ENCODE peak calls at places on chromosome 13, in nine cellular contexts. C is GM23338, T is ovary, M is lower leg skin, Y is epithelial cell of proximal tubule, D is suprapubic skin, V is astrocyte of the spinal cord, B is dorsolateral prefrontal cortex, W is Panc1. P is an unnamed sample.

GRCh38 chr13:111845621-111846351 is 221.2 kb upstream of the SOX1 start:
- DNase-seq in V (no peak), W (no peak), Y (no peak), D (no peak), M (no peak), T (no peak), B (no peak), C (peak; percentile 82), P (no peak)

GRCh38 chr13:52454459-52454824 is 836 bp upstream of the CKAP2 start:
- DNase-seq in B (no peak), M (peak; percentile 47), C (peak; percentile 12), W (no peak), T (no peak), V (peak; percentile 16), Y (no peak), D (no peak), P (no peak)

GRCh38 chr13:32415019-32415418 is 12.9 kb downstream of the N4BP2L1 start:
- DNase-seq in V (no peak), M (no peak), T (no peak), Y (no peak), D (no peak), W (no peak), B (no peak), C (peak; percentile 82), P (no peak)

GRCh38 chr13:49315756-49316481 is 68.2 kb downstream of the CDADC1 start:
- DNase-seq in Y (no peak), M (no peak), T (no peak), V (no peak), B (no peak), D (no peak), W (no peak), C (no peak), P (no peak)

GRCh38 chr13:112545866-112546265 is 42.1 kb downstream of the TUBGCP3 start:
- DNase-seq in M (no peak), W (no peak), V (peak; percentile 76), Y (peak; percentile 37), C (no peak), T (no peak), B (no peak), D (no peak), P (no peak)

GRCh38 chr13:80668452-80668851 is 327.5 kb upstream of the SPRY2 start:
- DNase-seq in C (no peak), V (no peak), D (no peak), Y (no peak), W (no peak), T (no peak), M (no peak), B (no peak), P (no peak)

GRCh38 chr13:70390968-70391367 is 282.7 kb upstream of the KLHL1 start:
- DNase-seq in D (no peak), C (no peak), T (no peak), V (no peak), W (no peak), Y (no peak), M (no peak), B (no peak), P (no peak)

GRCh38 chr13:27211271-27211670 is 39.7 kb upstream of the USP12 start:
- DNase-seq in D (no peak), V (no peak), Y (no peak), M (no peak), W (no peak), B (no peak), C (no peak), T (no peak), P (no peak)

GRCh38 chr13:46906440-46906839 is 9.6 kb upstream of the HTR2A start:
- DNase-seq in C (no peak), D (no peak), B (no peak), M (no peak), V (no peak), W (no peak), Y (no peak), T (no peak), P (no peak)

GRCh38 chr13:108302279-108302678 is 32.8 kb downstream of the TNFSF13B start:
- DNase-seq in M (no peak), V (no peak), B (no peak), D (no peak), W (no peak), C (no peak), T (no peak), Y (no peak), P (no peak)

GRCh38 chr13:42348576-42348975 is 76.6 kb downstream of the AKAP11 start:
- DNase-seq in W (no peak), B (no peak), D (no peak), V (no peak), M (no peak), T (no peak), C (no peak), Y (no peak), P (no peak)

GRCh38 chr13:39515231-39515630 is 87.8 kb downstream of the LHFPL6 start:
- DNase-seq in M (no peak), W (no peak), B (no peak), C (no peak), D (no peak), V (no peak), Y (no peak), T (no peak), P (no peak)

GRCh38 chr13:40941581-40941980 is 77.5 kb downstream of the ELF1 start:
- DNase-seq in Y (no peak), M (no peak), V (no peak), B (no peak), T (no peak), W (no peak), C (no peak), D (no peak), P (no peak)

GRCh38 chr13:107669356-107669755 is 546.0 kb downstream of the LIG4 start:
- DNase-seq in Y (no peak), C (no peak), M (no peak), W (no peak), V (peak; percentile 56), D (no peak), T (no peak), B (no peak), P (no peak)

GRCh38 chr13:36251528-36251927 is 37.2 kb upstream of the SOHLH2 start:
- DNase-seq in D (no peak), T (no peak), B (no peak), Y (no peak), M (no peak), C (no peak), W (no peak), V (no peak), P (no peak)
- TF ChIP-seq CTCF in D (no peak), T (no peak), B (no peak), Y (no peak), M (no peak), C (no peak), W (no peak), V (no peak), P (no peak)

GRCh38 chr13:66994097-66994496 is 236.0 kb downstream of the PCDH9 start:
- DNase-seq in W (no peak), V (peak; percentile 86), Y (peak; percentile 38), C (peak; percentile 95), T (no peak), B (peak; percentile 79), D (peak; percentile 75), M (no peak), P (no peak)

GRCh38 chr13:66995366-66995663 is 234.8 kb downstream of the PCDH9 start:
- DNase-seq in C (no peak), T (no peak), W (no peak), Y (no peak), M (no peak), V (no peak), D (no peak), B (no peak), P (no peak)

GRCh38 chr13:66992683-66993082 is 237.5 kb downstream of the PCDH9 start:
- DNase-seq in M (no peak), V (no peak), C (no peak), B (no peak), T (no peak), W (no peak), D (no peak), Y (no peak), P (no peak)

GRCh38 chr13:66996503-66996902 is 233.6 kb downstream of the PCDH9 start:
- DNase-seq in Y (no peak), M (no peak), C (no peak), V (no peak), B (no peak), D (no peak), W (no peak), T (no peak), P (no peak)

GRCh38 chr13:66994498-66995365 is 235.4 kb downstream of the PCDH9 start:
- DNase-seq in C (no peak), D (no peak), M (no peak), V (no peak), B (no peak), T (no peak), Y (peak; percentile 10), W (no peak), P (no peak)
- TF ChIP-seq CTCF in C (no peak), D (no peak), M (no peak), V (no peak), B (no peak), T (no peak), Y (no peak), W (peak; percentile 42), P (no peak)

GRCh38 chr13:79662882-79663281 is 181.9 kb downstream of the NDFIP2 start:
- DNase-seq in Y (no peak), C (peak; percentile 11), V (no peak), W (no peak), D (no peak), T (no peak), B (no peak), M (no peak), P (no peak)
- TF ChIP-seq CTCF in Y (peak; percentile 15), C (peak; percentile 32), V (no peak), W (no peak), D (no peak), T (no peak), B (no peak), M (no peak), P (no peak)

GRCh38 chr13:75798353-75799245 is 162.5 kb downstream of the LMO7 start:
- DNase-seq in B (no peak), M (no peak), V (peak; percentile 58), C (no peak), W (peak; percentile 57), Y (no peak), D (no peak), T (no peak), P (no peak)

GRCh38 chr13:75802161-75802560 is 166.0 kb downstream of the LMO7 start:
- DNase-seq in M (no peak), D (no peak), B (no peak), T (no peak), Y (no peak), C (no peak), V (no peak), W (no peak), P (no peak)

GRCh38 chr13:75803175-75803611 is 167.1 kb downstream of the LMO7 start:
- DNase-seq in C (peak; percentile 85), T (no peak), Y (no peak), D (no peak), M (no peak), V (no peak), B (no peak), W (no peak), P (no peak)

GRCh38 chr13:75801388-75801787 is 165.3 kb downstream of the LMO7 start:
- DNase-seq in W (no peak), B (no peak), V (no peak), Y (no peak), C (no peak), M (no peak), D (no peak), T (no peak), P (no peak)

DNA sequence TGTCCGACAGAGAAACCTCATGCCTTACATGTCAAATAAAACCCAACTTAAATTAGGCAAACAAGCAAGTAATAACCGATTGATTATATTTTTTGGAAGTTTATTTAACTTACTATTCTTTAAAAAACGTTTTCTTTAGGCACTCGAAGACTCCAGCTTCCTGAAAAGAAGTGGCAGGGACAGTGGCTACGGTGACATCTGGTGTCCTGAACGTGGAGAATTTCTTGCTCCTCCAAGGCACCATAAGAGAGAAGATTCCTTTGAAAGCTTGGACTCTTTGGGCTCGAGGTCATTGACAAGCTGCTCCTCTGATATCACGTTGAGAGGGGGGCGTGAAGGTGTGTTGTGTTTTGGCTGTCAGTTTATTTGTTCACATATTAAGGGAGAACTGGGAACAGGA is 164.4 kb downstream of the LMO7 start:
- DNase-seq in V (no peak), W (no peak), M (no peak), Y (no peak), B (no peak), C (peak; percentile 19), D (no peak), T (no peak), P (no peak)
- TF ChIP-seq CTCF in V (no peak), W (peak; percentile 32), M (no peak), Y (peak; percentile 16), B (no peak), C (peak; percentile 45), D (no peak), T (no peak), P (no peak)